ENCODE peak calls at places on chromosomes 4 and X, in four cellular contexts. N is brain microvascular endothelial cell, X is coronary artery, E is GM13977. L is an unnamed sample.

GRCh38 chrX:15320297-15320696 is 4.9 kb upstream of the ASB11 start:
- DNase-seq in N (no peak), X (no peak), E (no peak), L (no peak)

GRCh38 chrX:119880076-119880475 is 8.4 kb downstream of the NDUFA1 start:
- DNase-seq in N (no peak), X (no peak), E (no peak), L (no peak)

GRCh38 chrX:14235004-14235403 is 205.3 kb upstream of the GEMIN8 start:
- DNase-seq in N (no peak), X (no peak), E (no peak), L (no peak)

GRCh38 chrX:153644356-153645125 is 2.5 kb upstream of the DUSP9 start:
- DNase-seq in N (no peak), X (no peak), E (no peak), L (no peak)

GRCh38 chr4:1631136-1631535 is 53.0 kb downstream of the FAM53A start:
- DNase-seq in N (no peak), X (no peak), E (no peak), L (no peak)

GRCh38 chr4:36004231-36004851 is 240.0 kb downstream of the ARAP2 start:
- DNase-seq in N (no peak), X (no peak), E (no peak), L (no peak)

GRCh38 chrX:130974323-130974722 is 71.3 kb upstream of the ENOX2 start:
- DNase-seq in N (peak; percentile 45), X (no peak), E (no peak), L (no peak)

GRCh38 chr4:158079661-158080060 is 93.2 kb downstream of the GASK1B start:
- DNase-seq in N (no peak), X (no peak), E (no peak), L (no peak)

GRCh38 chr4:117164338-117164737 is 79.0 kb upstream of the TRAM1L1 start:
- DNase-seq in N (no peak), X (no peak), E (no peak), L (no peak)

GRCh38 chr4:31234494-31234893 is 514.3 kb downstream of the PCDH7 start:
- DNase-seq in N (no peak), X (no peak), E (no peak), L (no peak)

GRCh38 chrX:84219551-84219950 is 31.6 kb upstream of the RPS6KA6 start:
- DNase-seq in N (no peak), X (no peak), E (no peak), L (no peak)

GRCh38 chr4:156596026-156596425 is 375.6 kb downstream of the PDGFC start:
- DNase-seq in N (peak; percentile 85), X (no peak), E (no peak), L (no peak)

GRCh38 chr4:177100307-177100706 is 209.4 kb upstream of the NEIL3 start:
- DNase-seq in N (no peak), X (no peak), E (no peak), L (no peak)
- TF ChIP-seq CTCF in N (peak; percentile 31), X (no peak), E (no peak), L (no peak)

DNA sequence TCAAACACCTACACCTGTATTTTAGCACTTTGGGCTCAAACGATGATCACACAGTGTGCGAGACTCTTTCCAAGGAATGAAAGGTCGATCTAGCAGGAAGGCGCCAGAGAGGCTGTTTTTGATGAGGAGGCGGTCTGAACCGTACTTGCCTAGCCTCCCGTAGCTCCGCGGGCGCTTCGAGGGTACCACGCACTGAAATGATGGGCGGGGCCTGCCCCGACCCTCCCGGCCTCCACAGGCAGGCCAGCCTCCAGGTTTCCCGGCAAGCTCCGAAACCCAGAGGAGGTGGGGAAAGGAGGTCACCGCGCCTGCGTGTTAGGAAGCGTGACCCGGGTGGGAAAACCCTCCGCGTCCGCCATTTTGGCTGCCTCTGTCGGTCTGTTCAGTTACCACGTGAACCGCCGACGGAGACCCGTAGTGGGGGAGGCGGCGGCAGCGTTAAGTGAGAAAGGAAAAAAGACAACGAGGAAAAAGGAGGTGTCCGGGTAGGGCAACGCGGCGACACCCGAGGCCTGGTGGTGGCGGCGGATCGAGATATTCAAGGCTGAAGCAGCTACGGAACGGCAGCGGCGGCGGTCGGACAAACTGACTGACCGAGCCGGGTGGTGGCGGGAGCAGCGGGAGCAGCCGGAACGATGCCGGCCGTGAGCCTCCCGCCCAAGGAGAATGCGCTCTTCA is at the start of gene NAA15:
- DNase-seq in N (peak; percentile 96), X (peak; percentile 99), E (peak; percentile 91), L (peak; percentile 95)
- TF ChIP-seq CTCF in N (peak; percentile 4), X (no peak), E (no peak), L (no peak)

DNA sequence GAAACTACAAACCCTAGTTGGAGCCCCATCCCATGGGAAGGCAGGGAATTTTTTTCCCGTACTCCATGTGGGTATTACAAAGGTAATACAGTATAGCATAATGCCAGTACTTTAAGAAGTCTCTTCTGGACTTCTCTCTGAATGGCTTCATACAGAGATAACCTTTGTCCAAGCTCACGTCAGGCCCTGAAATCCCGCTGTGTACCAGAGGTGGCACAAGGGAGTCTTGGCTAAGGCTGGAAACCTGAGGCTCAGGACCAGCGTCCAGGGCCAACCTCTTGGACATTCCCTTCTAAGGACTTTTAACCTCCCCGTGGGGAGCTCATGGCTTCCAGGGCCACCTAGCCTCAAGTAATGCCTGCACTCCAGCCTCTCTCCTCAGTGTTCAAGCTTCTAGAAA is 338.9 kb upstream of the FAM241A start:
- DNase-seq in N (peak; percentile 0), X (no peak), E (no peak), L (no peak)
- TF ChIP-seq CTCF in N (peak; percentile 53), X (no peak), E (no peak), L (no peak)

GRCh38 chr4:169282429-169283113 is 11.8 kb upstream of the SH3RF1 start:
- DNase-seq in N (no peak), X (no peak), E (no peak), L (no peak)

GRCh38 chr4:169283114-169283509 is 12.4 kb upstream of the SH3RF1 start:
- DNase-seq in N (peak; percentile 58), X (no peak), E (no peak), L (no peak)

GRCh38 chr4:169286562-169287301 is 16.0 kb upstream of the SH3RF1 start:
- DNase-seq in N (no peak), X (no peak), E (no peak), L (peak; percentile 20)
- TF ChIP-seq CTCF in N (peak; percentile 43), X (no peak), E (no peak), L (no peak)

GRCh38 chr4:17788956-17789355 is 7.5 kb upstream of the FAM184B start:
- DNase-seq in N (no peak), X (no peak), E (no peak), L (no peak)

GRCh38 chr4:17787315-17787714 is 5.9 kb upstream of the FAM184B start:
- DNase-seq in N (peak; percentile 29), X (no peak), E (no peak), L (no peak)

GRCh38 chr4:17786567-17786966 is 5.1 kb upstream of the FAM184B start:
- DNase-seq in N (no peak), X (no peak), E (no peak), L (no peak)

GRCh38 chr4:17781831-17782287 is 438 bp upstream of the FAM184B start:
- DNase-seq in N (no peak), X (no peak), E (no peak), L (no peak)

GRCh38 chr4:17785858-17786257 is 4.4 kb upstream of the FAM184B start:
- DNase-seq in N (no peak), X (no peak), E (no peak), L (no peak)
- TF ChIP-seq CTCF in N (no peak), X (no peak), E (peak; percentile 4), L (no peak)

GRCh38 chr4:141654098-141654497 is 17.7 kb downstream of the IL15 start:
- DNase-seq in N (no peak), X (no peak), E (no peak), L (no peak)
- TF ChIP-seq CTCF in N (peak; percentile 78), X (no peak), E (peak; percentile 24), L (peak; percentile 37)

L was measured in GM10248.